ENCODE peak calls at places on chromosomes 4 and X, in nine cellular contexts. One of them, this sample, is unnamed.

GRCh38 chrX:41180194-41180902 is 95.1 kb downstream of the USP9X start:
- DNase-seq in astrocyte: peak; percentile 42
- DNase-seq in hepatic stellate cell: peak; percentile 40
- DNase-seq in tibial artery: peak; percentile 33
- DNase-seq in stimulated activated CD8-positive, alpha-beta memory T cell treated with anti-CD3 and anti-CD28 coated beads, Interleukin-12 subunit alpha, Interleukin-12 subunit beta, amount 100 ng/mL, for 1 hour: peak; percentile 2
- DNase-seq in HFFc6: peak; percentile 43
- DNase-seq in SW480: peak; percentile 31
- DNase-seq in posterior cingulate gyrus: peak; percentile 51
- DNase-seq in NCI-H1930: no peak
- DNase-seq in this sample: peak; percentile 4

GRCh38 chr4:48967101-48967500 is 19.0 kb upstream of the CWH43 start:
- DNase-seq in stimulated activated CD8-positive, alpha-beta memory T cell treated with anti-CD3 and anti-CD28 coated beads, Interleukin-12 subunit alpha, Interleukin-12 subunit beta, amount 100 ng/mL, for 1 hour: no peak
- DNase-seq in HFFc6: no peak
- DNase-seq in hepatic stellate cell: no peak
- DNase-seq in tibial artery: no peak
- DNase-seq in SW480: no peak
- DNase-seq in posterior cingulate gyrus: no peak
- DNase-seq in astrocyte: peak; percentile 48
- DNase-seq in NCI-H1930: no peak
- DNase-seq in this sample: no peak

GRCh38 chrX:63664741-63665140 is 120.3 kb downstream of the ARHGEF9 start:
- DNase-seq in NCI-H1930: no peak
- DNase-seq in SW480: no peak
- DNase-seq in tibial artery: no peak
- DNase-seq in HFFc6: no peak
- DNase-seq in astrocyte: no peak
- DNase-seq in posterior cingulate gyrus: no peak
- DNase-seq in stimulated activated CD8-positive, alpha-beta memory T cell treated with anti-CD3 and anti-CD28 coated beads, Interleukin-12 subunit alpha, Interleukin-12 subunit beta, amount 100 ng/mL, for 1 hour: no peak
- DNase-seq in hepatic stellate cell: no peak
- DNase-seq in this sample: no peak

GRCh38 chrX:125131146-125131545 is 188.5 kb upstream of the TEX13C start:
- DNase-seq in astrocyte: no peak
- DNase-seq in HFFc6: no peak
- DNase-seq in NCI-H1930: no peak
- DNase-seq in posterior cingulate gyrus: no peak
- DNase-seq in SW480: peak; percentile 37
- DNase-seq in hepatic stellate cell: no peak
- DNase-seq in stimulated activated CD8-positive, alpha-beta memory T cell treated with anti-CD3 and anti-CD28 coated beads, Interleukin-12 subunit alpha, Interleukin-12 subunit beta, amount 100 ng/mL, for 1 hour: no peak
- DNase-seq in tibial artery: no peak
- DNase-seq in this sample: no peak

GRCh38 chrX:23062359-23062758 is 62.6 kb downstream of the DDX53 start:
- DNase-seq in tibial artery: no peak
- DNase-seq in HFFc6: no peak
- DNase-seq in stimulated activated CD8-positive, alpha-beta memory T cell treated with anti-CD3 and anti-CD28 coated beads, Interleukin-12 subunit alpha, Interleukin-12 subunit beta, amount 100 ng/mL, for 1 hour: no peak
- DNase-seq in posterior cingulate gyrus: no peak
- DNase-seq in NCI-H1930: no peak
- DNase-seq in SW480: no peak
- DNase-seq in astrocyte: no peak
- DNase-seq in hepatic stellate cell: no peak
- DNase-seq in this sample: no peak

GRCh38 chrX:56026816-56027215 is 205.3 kb upstream of the KLF8 start:
- DNase-seq in hepatic stellate cell: no peak
- DNase-seq in stimulated activated CD8-positive, alpha-beta memory T cell treated with anti-CD3 and anti-CD28 coated beads, Interleukin-12 subunit alpha, Interleukin-12 subunit beta, amount 100 ng/mL, for 1 hour: no peak
- DNase-seq in SW480: no peak
- DNase-seq in posterior cingulate gyrus: no peak
- DNase-seq in tibial artery: no peak
- DNase-seq in NCI-H1930: no peak
- DNase-seq in HFFc6: no peak
- DNase-seq in astrocyte: no peak
- DNase-seq in this sample: no peak

GRCh38 chrX:3346436-3347329 is at the start of gene MXRA5:
- DNase-seq in tibial artery: no peak
- DNase-seq in stimulated activated CD8-positive, alpha-beta memory T cell treated with anti-CD3 and anti-CD28 coated beads, Interleukin-12 subunit alpha, Interleukin-12 subunit beta, amount 100 ng/mL, for 1 hour: no peak
- DNase-seq in astrocyte: peak; percentile 62
- DNase-seq in hepatic stellate cell: no peak
- DNase-seq in posterior cingulate gyrus: no peak
- DNase-seq in NCI-H1930: no peak
- DNase-seq in SW480: no peak
- DNase-seq in HFFc6: no peak
- DNase-seq in this sample: no peak

GRCh38 chr4:121168865-121169281 is 4.8 kb upstream of the TNIP3 start:
- DNase-seq in HFFc6: no peak
- DNase-seq in posterior cingulate gyrus: no peak
- DNase-seq in NCI-H1930: no peak
- DNase-seq in SW480: no peak
- DNase-seq in tibial artery: no peak
- DNase-seq in astrocyte: no peak
- DNase-seq in hepatic stellate cell: no peak
- DNase-seq in stimulated activated CD8-positive, alpha-beta memory T cell treated with anti-CD3 and anti-CD28 coated beads, Interleukin-12 subunit alpha, Interleukin-12 subunit beta, amount 100 ng/mL, for 1 hour: no peak
- DNase-seq in this sample: no peak

GRCh38 chr4:147984778-147985138 is 252.9 kb downstream of the ARHGAP10 start:
- DNase-seq in hepatic stellate cell: no peak
- DNase-seq in tibial artery: no peak
- DNase-seq in SW480: no peak
- DNase-seq in astrocyte: no peak
- DNase-seq in HFFc6: no peak
- DNase-seq in NCI-H1930: no peak
- DNase-seq in posterior cingulate gyrus: no peak
- DNase-seq in stimulated activated CD8-positive, alpha-beta memory T cell treated with anti-CD3 and anti-CD28 coated beads, Interleukin-12 subunit alpha, Interleukin-12 subunit beta, amount 100 ng/mL, for 1 hour: no peak
- DNase-seq in this sample: no peak

GRCh38 chr4:156280726-156281125 is 327.1 kb upstream of the CTSO start:
- DNase-seq in posterior cingulate gyrus: no peak
- DNase-seq in HFFc6: no peak
- DNase-seq in astrocyte: no peak
- DNase-seq in hepatic stellate cell: no peak
- DNase-seq in SW480: no peak
- DNase-seq in stimulated activated CD8-positive, alpha-beta memory T cell treated with anti-CD3 and anti-CD28 coated beads, Interleukin-12 subunit alpha, Interleukin-12 subunit beta, amount 100 ng/mL, for 1 hour: no peak
- DNase-seq in tibial artery: no peak
- DNase-seq in NCI-H1930: no peak
- DNase-seq in this sample: no peak

GRCh38 chrX:31038585-31039326 is 33.1 kb downstream of the FTHL17 start:
- DNase-seq in HFFc6: peak; percentile 6
- DNase-seq in astrocyte: peak; percentile 8
- DNase-seq in NCI-H1930: peak; percentile 6
- DNase-seq in stimulated activated CD8-positive, alpha-beta memory T cell treated with anti-CD3 and anti-CD28 coated beads, Interleukin-12 subunit alpha, Interleukin-12 subunit beta, amount 100 ng/mL, for 1 hour: no peak
- DNase-seq in SW480: peak; percentile 13
- DNase-seq in posterior cingulate gyrus: no peak
- DNase-seq in hepatic stellate cell: peak; percentile 22
- DNase-seq in tibial artery: peak; percentile 20
- DNase-seq in this sample: no peak

GRCh38 chr4:163638909-163639308 is 144.4 kb downstream of the TMA16 start:
- DNase-seq in astrocyte: no peak
- DNase-seq in SW480: no peak
- DNase-seq in posterior cingulate gyrus: no peak
- DNase-seq in NCI-H1930: no peak
- DNase-seq in stimulated activated CD8-positive, alpha-beta memory T cell treated with anti-CD3 and anti-CD28 coated beads, Interleukin-12 subunit alpha, Interleukin-12 subunit beta, amount 100 ng/mL, for 1 hour: no peak
- DNase-seq in HFFc6: no peak
- DNase-seq in hepatic stellate cell: no peak
- DNase-seq in tibial artery: no peak
- DNase-seq in this sample: no peak

GRCh38 chr4:72314869-72315268 is 254.2 kb downstream of the ADAMTS3 start:
- DNase-seq in astrocyte: peak; percentile 75
- DNase-seq in hepatic stellate cell: no peak
- DNase-seq in tibial artery: no peak
- DNase-seq in NCI-H1930: no peak
- DNase-seq in stimulated activated CD8-positive, alpha-beta memory T cell treated with anti-CD3 and anti-CD28 coated beads, Interleukin-12 subunit alpha, Interleukin-12 subunit beta, amount 100 ng/mL, for 1 hour: no peak
- DNase-seq in posterior cingulate gyrus: no peak
- DNase-seq in SW480: no peak
- DNase-seq in HFFc6: peak; percentile 68
- DNase-seq in this sample: no peak

This sample was measured in effector CD8-positive, alpha-beta T cell.